ENCODE peak calls at places on chromosome 18, in seven cellular contexts. P is fibroblast of pulmonary artery; C is HS-5; H is activated T-helper 1 cell treated with anti-CD3 and anti-CD28 coated beads, Interleukin-12 subunit alpha, Interleukin-12 subunit beta, Interleukin-2, Interleukin-4 antibody, amounts not matched to agents 30 ng/mL and 10 ng/mL and 1 ng/mL, durations not matched to agents 14 hours and 24 hours and 36 hours; K is activated CD4-positive, CD25-positive, alpha-beta regulatory T cell treated with anti-CD3 and anti-CD28 coated beads, Interleukin-2, amount 50 U/mL, for 16 hours; L is NCI-H187; E is nephron progenitor cell. O is an unnamed sample.

GRCh38 chr18:30094556-30094955 is 948.0 kb downstream of the DSC3 start:
- DNase-seq in L (no peak), P (peak), C (peak), H (no peak), E (no peak), K (no peak), O (no peak)

GRCh38 chr18:76554788-76555187 is 59.7 kb upstream of the ZNF516 start:
- DNase-seq in P (no peak), H (no peak), E (no peak), C (no peak), L (no peak), K (no peak), O (no peak)

GRCh38 chr18:3055861-3056260 is 42.9 kb upstream of the LPIN2 start:
- DNase-seq in L (no peak), K (no peak), H (no peak), P (no peak), E (no peak), C (no peak), O (no peak)

GRCh38 chr18:43665239-43665788 is 388.0 kb upstream of the SYT4 start:
- DNase-seq in E (no peak), K (no peak), P (peak), H (no peak), L (no peak), C (peak), O (no peak)

GRCh38 chr18:77107218-77107815 is 25.3 kb downstream of the MBP start:
- DNase-seq in E (no peak), K (no peak), C (no peak), P (peak), L (no peak), H (no peak), O (no peak)

GRCh38 chr18:54671291-54671881 is 80.3 kb downstream of the DYNAP start:
- DNase-seq in P (peak), C (peak), K (no peak), L (no peak), H (no peak), E (no peak), O (no peak)

GRCh38 chr18:32980896-32981295 is 208.1 kb upstream of the KLHL14 start:
- DNase-seq in K (no peak), C (no peak), H (no peak), L (no peak), P (no peak), E (no peak), O (no peak)

GRCh38 chr18:49869354-49869753 is 56.0 kb upstream of the ACAA2 start:
- DNase-seq in E (no peak), L (peak), P (no peak), K (no peak), C (no peak), H (no peak), O (no peak)

GRCh38 chr18:13649397-13650252 is 76.7 kb downstream of the FAM210A start:
- DNase-seq in C (no peak), P (no peak), E (no peak), L (no peak), H (no peak), K (no peak), O (no peak)

GRCh38 chr18:73785276-73785675 is 362.4 kb downstream of the FBXO15 start:
- DNase-seq in H (no peak), P (peak), E (no peak), K (no peak), C (no peak), L (no peak), O (no peak)

GRCh38 chr18:26978812-26979341 is 113.4 kb upstream of the AQP4 start:
- DNase-seq in L (no peak), E (no peak), P (no peak), C (no peak), H (no peak), K (no peak), O (no peak)

GRCh38 chr18:69725855-69726508 is 221.7 kb downstream of the CD226 start:
- DNase-seq in C (no peak), L (no peak), K (no peak), H (no peak), P (no peak), E (no peak), O (no peak)

GRCh38 chr18:50460062-50460461 is 85.2 kb downstream of the SKA1 start:
- DNase-seq in K (no peak), C (no peak), H (no peak), E (no peak), P (no peak), L (no peak), O (no peak)

GRCh38 chr18:63508634-63509033 is 31.9 kb downstream of the SERPINB5 start:
- DNase-seq in E (no peak), K (no peak), H (no peak), P (no peak), L (no peak), C (no peak), O (no peak)

GRCh38 chr18:8389391-8390340 is 219.6 kb upstream of the RAB12 start:
- DNase-seq in L (no peak), P (peak), K (no peak), E (peak), H (no peak), C (peak), O (peak)

GRCh38 chr18:50862401-50862800 is 16.5 kb upstream of the ME2 start:
- DNase-seq in E (no peak), L (no peak), K (no peak), P (no peak), H (no peak), C (no peak), O (no peak)

GRCh38 chr18:13477147-13477683 is 249.1 kb downstream of the FAM210A start:
- DNase-seq in H (no peak), P (no peak), C (no peak), K (no peak), E (no peak), L (no peak), O (no peak)

GRCh38 chr18:68121308-68121707 is 593.6 kb downstream of the TMX3 start:
- DNase-seq in E (no peak), H (no peak), C (no peak), P (no peak), K (no peak), L (no peak), O (no peak)